ENCODE peak calls at places on chromosomes 6 and 20, in nine cellular contexts. P, E, K, L, C, A, J, F and B are unnamed samples. For H3K36me3, the result is how much of the 10 kb centered on the place peaks cover.

GRCh38 chr6:147933201-147933600 is 409.4 kb upstream of the SASH1 start:
- DNase-seq in P (no peak), F (no peak), K (no peak), E (no peak), J (peak), L (no peak), C (no peak), A (no peak), B (no peak)

GRCh38 chr6:98572579-98572978 is 261.8 kb upstream of the POU3F2 start:
- DNase-seq in C (no peak), E (no peak), K (no peak), L (no peak), P (no peak), A (no peak), J (no peak), F (no peak), B (no peak)

GRCh38 chr20:30811896-30812671 is 445.4 kb upstream of the DEFB115 start:
- DNase-seq in A (peak), C (peak), E (peak), K (peak), P (no peak), J (no peak), L (peak), F (no peak), B (peak)

GRCh38 chr6:141097471-141097870 is 1035.3 kb upstream of the GJE1 start:
- DNase-seq in L (peak), A (no peak), P (no peak), E (no peak), C (no peak), J (no peak), K (no peak), F (no peak), B (no peak)

GRCh38 chr6:27837636-27838512 is 74.3 kb downstream of the OR2B2 start:
- DNase-seq in A (peak), P (peak), C (peak), L (peak), E (peak), J (peak), K (peak), F (peak), B (peak)

GRCh38 chr6:44053760-44054556 is 73.3 kb downstream of the MRPL14 start:
- DNase-seq in K (no peak), J (no peak), C (peak), P (no peak), E (no peak), F (no peak), L (peak), A (no peak), B (peak)

GRCh38 chr20:37880726-37881591 is 22.0 kb upstream of the VSTM2L start:
- DNase-seq in C (no peak), P (no peak), F (peak), K (no peak), J (no peak), L (no peak), A (peak), E (peak), B (peak)

GRCh38 chr6:132977413-132977812 is 163.0 kb downstream of the RPS12 start:
- DNase-seq in K (no peak), L (peak), A (no peak), J (no peak), F (no peak), C (no peak), P (no peak), E (no peak), B (no peak)

GRCh38 chr6:53031281-53031680 is 33.9 kb upstream of the FBXO9 start:
- DNase-seq in K (no peak), J (no peak), E (no peak), C (no peak), P (no peak), L (no peak), F (no peak), A (no peak), B (no peak)

GRCh38 chr20:10718671-10719070 is 44.9 kb upstream of the JAG1 start:
- DNase-seq in J (no peak), A (no peak), F (no peak), K (no peak), L (no peak), P (no peak), C (no peak), E (no peak), B (no peak)
- H3K36me3 ChIP-seq in J (under half), A (under half), F (under half), K (under half), L (under half), P (under half), C (under half), E (under half), B (under half)

GRCh38 chr20:50546729-50547314 is 36.6 kb downstream of the PTPN1 start:
- DNase-seq in E (no peak), F (no peak), L (no peak), C (no peak), A (no peak), K (no peak), P (no peak), J (no peak), B (no peak)

GRCh38 chr20:50545123-50545522 is 34.9 kb downstream of the PTPN1 start:
- DNase-seq in L (no peak), E (no peak), J (no peak), F (no peak), C (no peak), A (no peak), P (no peak), K (no peak), B (no peak)

GRCh38 chr20:50550531-50550930 is 40.3 kb downstream of the PTPN1 start:
- DNase-seq in P (peak), J (no peak), E (no peak), F (no peak), A (no peak), L (no peak), K (no peak), C (no peak), B (no peak)

GRCh38 chr20:50548396-50548795 is 38.2 kb downstream of the PTPN1 start:
- DNase-seq in P (no peak), F (no peak), L (no peak), C (no peak), E (no peak), A (no peak), J (no peak), K (peak), B (no peak)

DNA sequence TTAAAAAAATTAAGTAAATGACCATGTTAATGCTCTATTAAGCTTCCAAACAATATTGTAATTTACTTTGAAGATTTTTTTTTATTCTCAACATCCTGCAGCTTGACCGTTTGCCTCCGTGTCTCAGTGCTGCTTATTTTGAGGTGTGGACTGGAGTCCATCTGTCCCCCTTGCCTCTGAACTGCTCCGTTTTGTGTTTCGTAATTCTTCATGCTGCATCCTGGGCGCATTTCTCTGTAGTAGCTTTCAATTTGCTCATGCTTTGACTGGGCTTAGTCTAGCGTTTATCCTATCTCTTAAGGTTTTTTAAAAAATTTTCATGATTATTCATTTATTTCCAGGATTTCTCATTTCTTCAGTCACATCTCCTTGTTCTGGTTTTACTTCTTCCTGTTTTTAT is 37.8 kb downstream of the PTPN1 start:
- DNase-seq in L (no peak), E (no peak), J (no peak), A (no peak), C (no peak), F (no peak), K (no peak), P (no peak), B (no peak)
- H3K36me3 ChIP-seq in L (under half), E (under half), J (under half), A (under half), C (under half), F (under half), K (under half), P (under half), B (under half)

GRCh38 chr6:4128072-4128471 is 7.3 kb downstream of the ECI2 start:
- DNase-seq in L (no peak), E (no peak), P (no peak), J (no peak), K (no peak), A (no peak), F (no peak), C (no peak), B (no peak)

GRCh38 chr6:4128748-4129147 is 6.6 kb downstream of the ECI2 start:
- DNase-seq in C (no peak), J (no peak), E (no peak), L (no peak), P (no peak), F (no peak), A (no peak), K (no peak), B (no peak)

GRCh38 chr6:4125933-4126864 is 9.2 kb downstream of the ECI2 start:
- DNase-seq in P (no peak), K (no peak), F (peak), J (no peak), E (no peak), C (no peak), L (peak), A (no peak), B (no peak)

GRCh38 chr6:4125500-4125899 is 9.9 kb downstream of the ECI2 start:
- DNase-seq in C (no peak), L (no peak), E (no peak), A (no peak), P (no peak), F (no peak), K (no peak), J (no peak), B (no peak)

GRCh38 chr6:4124361-4124760 is 11.0 kb downstream of the ECI2 start:
- DNase-seq in J (no peak), F (no peak), C (no peak), P (no peak), K (no peak), E (no peak), A (no peak), L (no peak), B (no peak)
- H3K36me3 ChIP-seq in J (half or more), F (under half), C (under half), P (half or more), K (half or more), E (half or more), A (half or more), L (under half), B (half or more)

GRCh38 chr6:17648745-17649144 is 48.6 kb downstream of the FAM8A1 start:
- DNase-seq in L (no peak), E (no peak), F (no peak), P (no peak), J (no peak), K (no peak), C (no peak), A (no peak), B (no peak)
- H3K36me3 ChIP-seq in L (under half), E (half or more), F (under half), P (half or more), J (half or more), K (half or more), C (under half), A (half or more), B (under half)

GRCh38 chr6:119446623-119447008 is 97.1 kb upstream of the MAN1A1 start:
- DNase-seq in F (peak), C (peak), K (no peak), J (no peak), A (peak), E (no peak), L (peak), P (no peak), B (no peak)
- H3K36me3 ChIP-seq in F (under half), C (under half), K (under half), J (under half), A (under half), E (under half), L (under half), P (under half), B (under half)

GRCh38 chr20:38973546-38974120 is 11.5 kb downstream of the DHX35 start:
- DNase-seq in A (peak), C (no peak), L (peak), F (peak), J (no peak), K (no peak), P (no peak), E (no peak), B (no peak)

GRCh38 chr20:38973107-38973506 is 11.0 kb downstream of the DHX35 start:
- DNase-seq in L (no peak), E (no peak), J (no peak), C (no peak), P (no peak), K (no peak), F (no peak), A (no peak), B (no peak)

GRCh38 chr20:38968090-38968489 is 5.9 kb downstream of the DHX35 start:
- DNase-seq in K (no peak), A (no peak), P (no peak), C (no peak), J (no peak), L (no peak), F (no peak), E (no peak), B (no peak)

GRCh38 chr20:38969708-38970107 is 7.6 kb downstream of the DHX35 start:
- DNase-seq in F (no peak), L (no peak), E (no peak), K (no peak), A (no peak), P (no peak), C (no peak), J (no peak), B (no peak)

GRCh38 chr20:38970302-38970701 is 8.2 kb downstream of the DHX35 start:
- DNase-seq in C (no peak), E (no peak), J (no peak), A (no peak), P (no peak), K (no peak), L (peak), F (no peak), B (no peak)
- H3K36me3 ChIP-seq in C (under half), E (under half), J (under half), A (half or more), P (under half), K (half or more), L (under half), F (under half), B (under half)

DNA sequence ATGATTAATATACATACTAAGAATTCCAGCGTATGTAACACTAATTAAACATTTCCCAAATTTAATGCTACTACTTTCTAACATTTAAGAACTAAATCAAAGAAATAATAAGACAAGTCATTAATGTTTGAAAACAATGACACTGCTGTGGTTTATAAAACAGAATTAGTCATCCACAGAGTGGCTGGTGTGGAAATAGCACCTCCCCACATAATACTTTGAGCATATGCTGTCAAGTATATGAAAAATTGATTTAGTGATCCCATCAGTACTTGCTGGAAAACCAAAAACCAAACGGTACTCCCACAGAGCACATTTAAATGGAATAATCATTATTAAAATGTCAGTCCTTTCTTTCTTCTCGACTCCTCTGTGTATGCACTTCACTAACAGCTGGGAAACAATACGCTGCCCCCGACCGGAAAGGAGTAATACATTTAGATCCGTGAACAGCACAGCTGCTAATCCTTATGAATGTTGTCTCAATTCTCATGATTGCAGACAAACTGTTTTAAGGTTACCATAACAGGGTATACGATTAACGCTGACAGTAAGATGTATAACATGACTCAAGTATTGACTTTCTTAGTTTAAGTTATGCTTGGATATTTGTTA is 78.4 kb downstream of the PREP start:
- DNase-seq in K (no peak), P (no peak), E (no peak), A (no peak), F (no peak), C (no peak), J (no peak), L (peak), B (peak)
- H3K36me3 ChIP-seq in K (under half), P (under half), E (under half), A (half or more), F (under half), C (under half), J (under half), L (under half), B (under half)

GRCh38 chr20:32846852-32847251 is 11.9 kb upstream of the EFCAB8 start:
- DNase-seq in C (no peak), K (no peak), A (no peak), L (no peak), E (no peak), P (no peak), F (no peak), J (no peak), B (no peak)

GRCh38 chr20:32848846-32849245 is 9.9 kb upstream of the EFCAB8 start:
- DNase-seq in J (no peak), C (no peak), F (no peak), L (no peak), E (no peak), A (no peak), K (no peak), P (no peak), B (no peak)

GRCh38 chr20:32845786-32846185 is 12.9 kb upstream of the EFCAB8 start:
- DNase-seq in E (no peak), J (no peak), K (no peak), F (no peak), A (no peak), P (no peak), L (no peak), C (no peak), B (no peak)

GRCh38 chr20:32847964-32848363 is 10.8 kb upstream of the EFCAB8 start:
- DNase-seq in E (no peak), J (no peak), C (no peak), L (no peak), F (no peak), A (no peak), P (no peak), K (no peak), B (no peak)

GRCh38 chr20:32849577-32849976 is 9.1 kb upstream of the EFCAB8 start:
- DNase-seq in P (no peak), L (no peak), A (no peak), C (no peak), E (no peak), J (no peak), F (no peak), K (no peak), B (no peak)
- H3K36me3 ChIP-seq in P (half or more), L (under half), A (half or more), C (under half), E (half or more), J (half or more), F (under half), K (half or more), B (under half)

DNA sequence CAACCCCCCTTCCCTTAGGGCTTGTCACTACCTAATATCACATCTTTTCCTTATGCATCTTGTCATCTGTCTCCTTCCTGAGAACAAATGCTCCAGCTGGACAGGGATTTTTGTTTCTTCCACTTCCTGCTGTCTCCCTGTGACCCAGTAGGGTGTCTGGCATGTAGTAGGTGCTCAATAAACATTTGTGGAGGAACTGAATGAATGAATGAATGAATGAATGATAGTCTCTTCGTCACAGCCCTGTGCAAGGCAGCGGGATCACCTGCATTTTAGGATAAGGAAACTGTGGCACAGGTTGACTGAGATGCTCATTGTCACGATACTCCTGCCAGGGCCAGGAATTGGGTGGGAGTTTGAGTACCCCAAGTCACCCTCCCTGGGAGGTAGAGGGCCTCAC is 14.2 kb downstream of the LEMD2 start:
- DNase-seq in C (no peak), E (no peak), F (no peak), L (no peak), K (no peak), P (no peak), A (no peak), J (no peak), B (no peak)
- H3K36me3 ChIP-seq in C (under half), E (half or more), F (under half), L (under half), K (half or more), P (half or more), A (half or more), J (half or more), B (half or more)

GRCh38 chr6:101181006-101181405 is 212.5 kb upstream of the GRIK2 start:
- DNase-seq in E (no peak), P (no peak), K (no peak), C (no peak), J (peak), A (no peak), F (no peak), L (no peak), B (no peak)
- H3K36me3 ChIP-seq in E (under half), P (under half), K (under half), C (under half), J (under half), A (under half), F (under half), L (under half), B (under half)